ENCODE peak calls at places on chromosomes 1 and 21, in eight cellular contexts. A is GM13976, Y is fibroblast of pulmonary artery, S is HFF-Myc, H is fibroblast of the aortic adventitia, D is neural crest cell, Q is right atrium auricular region, V is cardiac muscle cell. P is an unnamed sample.
A peak's percentile ranks its signal among the peaks of the same experiment; 100 is the strongest.

GRCh38 chr1:77513839-77514763 is 168.4 kb downstream of the ZZZ3 start:
- DNase-seq in V (peak; percentile 39), Q (no peak), Y (peak; percentile 92), D (no peak), A (no peak), S (peak; percentile 73), H (peak; percentile 94), P (no peak)

GRCh38 chr1:180486092-180486491 is 16.3 kb downstream of the ACBD6 start:
- DNase-seq in D (no peak), V (no peak), Y (no peak), A (no peak), H (no peak), Q (no peak), S (no peak), P (no peak)

GRCh38 chr1:74180490-74180889 is 17.5 kb downstream of the LRRIQ3 start:
- DNase-seq in V (no peak), Q (no peak), Y (peak; percentile 41), D (no peak), A (no peak), H (peak; percentile 29), S (no peak), P (no peak)

GRCh38 chr1:204725821-204726448 is 40.4 kb upstream of the LRRN2 start:
- DNase-seq in S (no peak), Y (no peak), A (peak; percentile 6), H (no peak), Q (peak; percentile 53), V (no peak), D (no peak), P (no peak)

GRCh38 chr1:169105434-169106094 is 926 bp upstream of the ATP1B1 start:
- DNase-seq in A (peak; percentile 69), H (no peak), S (no peak), Q (no peak), D (no peak), V (peak; percentile 89), Y (no peak), P (peak; percentile 53)

GRCh38 chr1:155719703-155720102 is 30.8 kb downstream of the DAP3 start:
- DNase-seq in S (no peak), A (no peak), D (no peak), V (no peak), Q (no peak), Y (no peak), H (no peak), P (no peak)

GRCh38 chr1:245409341-245410195 is 254.8 kb downstream of the KIF26B start:
- DNase-seq in D (no peak), S (no peak), Y (no peak), H (no peak), Q (no peak), V (no peak), A (no peak), P (no peak)

GRCh38 chr1:109933856-109934711 is 23.4 kb downstream of the CSF1 start:
- DNase-seq in V (no peak), H (peak; percentile 70), A (peak; percentile 19), Q (no peak), S (no peak), Y (peak; percentile 55), D (no peak), P (peak; percentile 12)

GRCh38 chr1:155591770-155592169 is 18.2 kb upstream of the MSTO1 start:
- DNase-seq in Q (no peak), A (peak; percentile 67), H (peak; percentile 84), Y (peak; percentile 84), D (no peak), V (peak; percentile 64), S (peak; percentile 43), P (peak; percentile 58)

GRCh38 chr1:205805082-205805711 is 7.8 kb downstream of the SLC41A1 start:
- DNase-seq in V (no peak), D (no peak), A (no peak), Y (no peak), H (no peak), S (no peak), Q (no peak), P (no peak)
- TF ChIP-seq CTCF in V (no peak), D (no peak), A (no peak), Y (no peak), H (no peak), S (no peak), Q (no peak), P (no peak)

DNA sequence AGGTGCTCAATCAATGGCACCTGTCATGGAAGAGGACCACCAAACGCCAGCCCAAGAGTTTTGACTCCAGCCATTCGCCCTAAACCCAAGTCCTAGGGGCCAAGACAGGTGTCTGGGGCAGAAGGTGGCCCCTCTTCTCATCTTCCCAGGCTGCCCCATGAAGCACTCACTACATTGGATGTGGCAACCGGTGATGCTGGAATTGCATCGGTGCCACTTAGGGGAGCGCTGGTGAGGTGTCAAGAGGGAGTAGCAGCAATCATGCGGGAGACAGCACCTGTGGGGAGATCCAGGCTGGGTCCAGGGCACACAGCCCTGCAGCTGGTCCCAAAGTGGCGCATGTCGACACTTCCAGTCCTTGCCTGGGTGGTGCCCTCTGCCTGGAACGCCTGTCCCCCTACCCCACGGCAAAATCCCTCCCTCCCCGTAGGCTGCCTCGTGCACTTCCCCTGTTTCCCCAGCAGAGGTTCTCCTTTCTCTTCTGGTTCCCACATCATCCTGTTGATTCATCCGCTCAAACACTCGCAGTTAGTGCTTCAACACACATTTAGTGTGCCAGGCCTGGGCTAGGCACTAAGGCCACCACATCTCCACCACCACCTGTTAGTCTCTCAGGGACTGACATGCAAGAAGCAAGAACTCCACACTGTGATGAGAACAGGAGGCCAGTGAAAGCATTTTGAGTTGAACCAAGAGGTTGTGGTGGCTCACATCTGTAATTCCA is 18.5 kb downstream of the PLA2G2D start:
- DNase-seq in D (peak; percentile 45), S (no peak), A (peak; percentile 80), H (peak; percentile 75), V (peak; percentile 68), Q (no peak), Y (peak; percentile 74), P (peak; percentile 75)
- TF ChIP-seq CTCF in D (peak; percentile 75), S (peak; percentile 58), A (peak; percentile 70), H (peak; percentile 91), V (peak; percentile 89), Q (peak; percentile 91), Y (peak; percentile 77), P (peak; percentile 88)

DNA sequence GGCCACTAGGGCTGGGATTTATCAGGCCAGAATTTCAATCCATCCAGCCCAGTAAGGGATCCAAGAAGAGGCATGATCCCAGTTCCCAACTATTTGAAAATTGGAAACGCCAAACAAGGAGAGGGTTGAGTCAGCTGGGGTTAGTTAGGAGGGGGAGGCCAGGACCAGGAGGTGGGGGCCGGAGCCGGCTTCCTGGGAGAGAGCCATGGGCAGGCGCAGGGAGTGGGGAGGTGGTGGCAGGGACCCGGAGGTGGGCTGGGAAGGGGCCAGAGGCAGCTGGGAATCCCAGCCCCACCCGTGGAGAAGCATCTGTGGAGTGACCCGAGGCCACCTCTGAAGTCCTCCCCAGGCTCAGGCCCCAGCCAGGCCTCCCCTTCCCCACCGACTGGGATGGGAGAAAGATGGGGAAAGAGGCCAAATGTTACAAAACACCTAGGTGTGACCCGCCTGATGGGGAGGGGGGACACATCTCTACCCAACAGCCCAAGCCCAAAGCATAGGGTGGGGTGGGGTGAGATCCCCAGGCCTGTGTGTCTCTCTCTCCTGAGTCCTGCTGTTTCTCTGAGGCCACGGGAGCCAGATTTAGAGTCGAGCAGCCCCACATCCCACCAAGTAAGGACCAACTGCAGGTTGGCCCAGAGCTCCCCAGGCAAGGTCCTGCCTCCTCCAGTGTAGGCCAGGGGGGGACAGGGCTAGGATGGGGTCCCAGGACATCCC is 10.1 kb downstream of the HSPG2 start:
- DNase-seq in Q (no peak), D (no peak), S (no peak), H (peak; percentile 98), A (no peak), V (no peak), Y (peak; percentile 61), P (no peak)
- TF ChIP-seq CTCF in Q (no peak), D (no peak), S (no peak), H (peak; percentile 21), A (no peak), V (no peak), Y (no peak), P (no peak)

DNA sequence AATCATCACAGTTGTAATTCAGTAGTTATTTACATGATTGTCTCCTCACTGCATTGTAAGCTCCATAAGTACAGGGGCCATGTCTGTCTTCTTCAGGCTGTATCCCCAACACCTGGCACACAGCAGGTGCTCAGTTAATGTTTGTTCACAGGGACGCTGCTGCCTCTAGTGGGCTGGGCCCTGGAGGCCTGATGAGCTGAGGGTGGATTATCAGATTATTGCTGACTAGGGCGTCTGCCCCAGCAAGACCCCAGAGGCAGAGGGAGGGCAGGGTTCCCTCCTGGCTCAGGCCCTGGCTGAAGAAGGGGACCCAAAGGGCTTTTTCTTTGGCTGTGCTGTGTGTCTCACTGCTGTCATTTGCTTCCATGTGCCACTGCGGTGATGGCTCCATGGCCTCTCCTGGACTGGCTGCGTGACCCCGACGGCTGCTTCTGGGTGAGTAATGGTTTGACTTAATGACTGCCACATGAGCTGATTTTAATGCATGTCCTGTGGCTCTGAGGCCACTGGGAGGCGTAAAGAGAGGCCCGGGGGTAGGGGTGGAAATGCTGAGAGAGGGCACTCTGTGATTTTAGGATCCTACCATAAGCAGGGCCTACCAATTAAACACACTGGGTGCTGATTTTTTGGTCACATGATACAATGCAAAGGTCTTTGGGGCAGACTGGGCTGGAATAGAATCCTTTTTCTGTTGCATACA is 20.8 kb upstream of the EPB41 start:
- DNase-seq in D (no peak), Y (peak; percentile 19), H (no peak), Q (no peak), S (peak; percentile 58), A (no peak), V (no peak), P (no peak)
- TF ChIP-seq CTCF in D (peak; percentile 50), Y (peak; percentile 28), H (no peak), Q (no peak), S (peak; percentile 70), A (peak; percentile 13), V (peak; percentile 36), P (peak; percentile 53)

DNA sequence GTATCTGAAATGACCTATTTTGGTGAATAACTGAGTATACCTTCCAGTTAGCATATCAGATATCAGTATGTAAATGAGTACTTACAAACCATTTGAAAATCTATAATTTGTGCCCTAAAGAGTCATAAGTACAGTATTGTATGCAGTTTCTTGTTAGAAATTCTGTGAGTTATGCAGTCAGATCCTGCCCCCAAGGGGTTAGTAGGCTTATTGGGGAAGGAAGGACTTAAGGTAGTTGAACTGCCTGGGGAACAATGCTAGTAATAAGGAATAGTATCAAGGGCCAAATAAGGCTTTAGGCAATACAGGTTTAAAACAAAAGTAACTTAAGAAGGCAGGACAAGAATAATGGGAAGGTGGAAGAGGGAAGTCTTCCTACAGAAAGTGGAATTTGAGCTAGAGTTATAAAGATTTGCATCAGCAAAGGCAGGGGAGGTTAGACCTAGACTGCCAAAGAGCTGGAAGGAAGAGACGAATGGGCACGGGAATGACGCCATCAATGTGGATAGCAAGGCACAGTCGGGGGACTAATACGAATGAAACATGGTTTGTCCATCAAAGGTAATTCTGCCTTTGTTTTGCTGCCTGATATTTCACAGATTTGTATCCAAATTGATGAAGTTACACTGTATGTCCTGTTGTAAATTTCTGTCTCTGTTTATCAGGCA is 182.9 kb upstream of the DPYD start:
- DNase-seq in Y (peak; percentile 35), D (no peak), S (no peak), A (no peak), H (peak; percentile 51), V (no peak), Q (no peak), P (no peak)
- TF ChIP-seq CTCF in Y (no peak), D (no peak), S (peak; percentile 18), A (no peak), H (no peak), V (peak; percentile 3), Q (no peak), P (no peak)

GRCh38 chr21:41043008-41043407 is 125.0 kb upstream of the BACE2 start:
- DNase-seq in H (no peak), S (no peak), D (no peak), A (no peak), Y (no peak), Q (no peak), V (no peak), P (no peak)
- TF ChIP-seq CTCF in H (no peak), S (peak; percentile 12), D (peak; percentile 31), A (no peak), Y (no peak), Q (no peak), V (peak; percentile 13), P (no peak)